ENCODE peak calls at places on chromosome X, in eight cellular contexts. V, R, W, A, M, Y, T and Q are unnamed samples.
A peak's percentile ranks its signal among the peaks of the same experiment; 100 is the strongest.

GRCh38 chrX:149286940-149287349 is 218.2 kb downstream of the IDS start:
- DNase-seq in R (peak; percentile 19), M (peak; percentile 61), W (peak; percentile 39), A (peak; percentile 59), Y (peak; percentile 61), V (peak; percentile 52), T (peak; percentile 0), Q (no peak)

GRCh38 chrX:39592776-39593175 is 505.0 kb downstream of the BCOR start:
- DNase-seq in T (no peak), A (no peak), M (no peak), W (peak; percentile 56), Y (peak; percentile 37), R (no peak), V (peak; percentile 10), Q (no peak)

GRCh38 chrX:100975212-100975611 is 5.7 kb downstream of the ARL13A start:
- DNase-seq in M (no peak), Y (peak; percentile 41), R (no peak), V (no peak), T (no peak), W (peak; percentile 52), A (no peak), Q (no peak)

GRCh38 chrX:136999021-136999420 is 34.8 kb downstream of the GPR101 start:
- DNase-seq in T (no peak), R (no peak), M (no peak), V (no peak), A (no peak), Y (no peak), W (peak; percentile 2), Q (no peak)

GRCh38 chrX:150849996-150850720 is 48.3 kb downstream of the CD99L2 start:
- DNase-seq in A (no peak), V (no peak), M (no peak), T (no peak), R (no peak), W (peak; percentile 6), Y (peak; percentile 33), Q (no peak)

GRCh38 chrX:148808825-148809224 is 308.4 kb downstream of the AFF2 start:
- DNase-seq in R (no peak), W (no peak), A (no peak), T (no peak), V (no peak), M (no peak), Y (no peak), Q (no peak)

GRCh38 chrX:70332600-70332999 is 42.7 kb downstream of the KIF4A start:
- DNase-seq in W (no peak), V (no peak), T (no peak), R (no peak), Y (no peak), A (no peak), M (peak; percentile 34), Q (no peak)

GRCh38 chrX:13080128-13080795 is 35.8 kb upstream of the FAM9C start:
- DNase-seq in W (no peak), V (no peak), A (peak; percentile 62), R (no peak), T (no peak), M (no peak), Y (no peak), Q (no peak)